ENCODE peak calls at places on chromosomes 13 and 19, in ten cellular contexts. J, Q, X, G, Y, V, R, A, T and O are unnamed samples.

GRCh38 chr19:31448221-31448657 is 99.0 kb upstream of the TSHZ3 start:
- DNase-seq in Y (no peak), G (peak), Q (peak), V (no peak), X (peak), R (no peak), J (no peak), A (peak), T (peak), O (no peak)

GRCh38 chr13:96772426-96772825 is 221.8 kb downstream of the OXGR1 start:
- DNase-seq in Y (no peak), R (no peak), G (no peak), T (no peak), A (no peak), X (no peak), J (no peak), V (peak), Q (no peak), O (no peak)

GRCh38 chr13:24606486-24607170 is 73.6 kb upstream of the ATP12A start:
- DNase-seq in Q (no peak), G (no peak), X (no peak), Y (no peak), J (no peak), T (no peak), A (no peak), R (no peak), V (no peak), O (no peak)

GRCh38 chr19:10505583-10506229 is 2.5 kb upstream of the KEAP1 start:
- DNase-seq in A (peak), Q (no peak), J (peak), T (peak), G (peak), Y (peak), R (peak), V (peak), X (peak), O (peak)

GRCh38 chr13:108305655-108306054 is 36.1 kb downstream of the TNFSF13B start:
- DNase-seq in G (no peak), X (no peak), T (no peak), Q (no peak), R (no peak), J (no peak), Y (no peak), V (no peak), A (no peak), O (no peak)

GRCh38 chr13:46278474-46278873 is 66.7 kb downstream of the LRRC63 start:
- DNase-seq in J (peak), R (no peak), T (no peak), G (no peak), V (no peak), X (no peak), Q (no peak), Y (no peak), A (no peak), O (no peak)

GRCh38 chr13:49217962-49218492 is 2.1 kb upstream of the MLNR start:
- DNase-seq in V (no peak), Q (no peak), J (no peak), X (no peak), R (no peak), Y (no peak), A (no peak), T (no peak), G (no peak), O (no peak)

GRCh38 chr19:15187026-15188007 is 13.5 kb downstream of the NOTCH3 start:
- DNase-seq in T (no peak), Y (no peak), X (no peak), J (no peak), R (no peak), Q (no peak), A (no peak), V (peak), G (no peak), O (no peak)

GRCh38 chr19:4977299-4978174 is 8.6 kb downstream of the KDM4B start:
- DNase-seq in R (no peak), T (peak), X (peak), Q (peak), J (no peak), V (no peak), A (peak), G (no peak), Y (no peak), O (no peak)

GRCh38 chr13:111909501-111909900 is 157.4 kb upstream of the SOX1 start:
- DNase-seq in G (no peak), J (no peak), X (peak), T (no peak), Q (no peak), A (no peak), V (no peak), Y (no peak), R (no peak), O (no peak)

GRCh38 chr19:16067205-16067938 is 8.9 kb upstream of the TPM4 start:
- DNase-seq in A (peak), T (peak), V (peak), Q (peak), X (peak), R (peak), Y (peak), G (peak), J (no peak), O (peak)

GRCh38 chr13:80497007-80497406 is 156.1 kb upstream of the SPRY2 start:
- DNase-seq in T (no peak), V (no peak), A (no peak), G (no peak), Y (no peak), Q (no peak), X (no peak), J (no peak), R (no peak), O (no peak)

DNA sequence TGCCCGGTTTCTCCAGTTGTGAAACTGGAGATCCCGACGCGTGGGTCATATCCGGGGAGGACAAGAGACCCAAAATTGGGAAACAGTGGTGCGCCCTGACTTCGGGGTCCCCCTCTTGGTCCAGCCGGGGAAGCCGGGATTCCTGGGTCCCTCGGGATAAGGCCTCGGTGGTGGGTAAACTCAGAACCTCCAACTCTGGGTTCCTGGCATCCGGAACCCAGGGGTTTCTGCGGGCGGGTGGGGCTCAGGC is 672 bp downstream of the ZFP36 start:
- DNase-seq in V (no peak), G (peak), J (no peak), R (no peak), X (peak), Y (no peak), A (no peak), T (no peak), Q (no peak), O (no peak)
- TF ChIP-seq CTCF in V (no peak), G (no peak), J (no peak), R (no peak), X (no peak), Y (no peak), A (no peak), T (no peak), Q (no peak), O (no peak)

DNA sequence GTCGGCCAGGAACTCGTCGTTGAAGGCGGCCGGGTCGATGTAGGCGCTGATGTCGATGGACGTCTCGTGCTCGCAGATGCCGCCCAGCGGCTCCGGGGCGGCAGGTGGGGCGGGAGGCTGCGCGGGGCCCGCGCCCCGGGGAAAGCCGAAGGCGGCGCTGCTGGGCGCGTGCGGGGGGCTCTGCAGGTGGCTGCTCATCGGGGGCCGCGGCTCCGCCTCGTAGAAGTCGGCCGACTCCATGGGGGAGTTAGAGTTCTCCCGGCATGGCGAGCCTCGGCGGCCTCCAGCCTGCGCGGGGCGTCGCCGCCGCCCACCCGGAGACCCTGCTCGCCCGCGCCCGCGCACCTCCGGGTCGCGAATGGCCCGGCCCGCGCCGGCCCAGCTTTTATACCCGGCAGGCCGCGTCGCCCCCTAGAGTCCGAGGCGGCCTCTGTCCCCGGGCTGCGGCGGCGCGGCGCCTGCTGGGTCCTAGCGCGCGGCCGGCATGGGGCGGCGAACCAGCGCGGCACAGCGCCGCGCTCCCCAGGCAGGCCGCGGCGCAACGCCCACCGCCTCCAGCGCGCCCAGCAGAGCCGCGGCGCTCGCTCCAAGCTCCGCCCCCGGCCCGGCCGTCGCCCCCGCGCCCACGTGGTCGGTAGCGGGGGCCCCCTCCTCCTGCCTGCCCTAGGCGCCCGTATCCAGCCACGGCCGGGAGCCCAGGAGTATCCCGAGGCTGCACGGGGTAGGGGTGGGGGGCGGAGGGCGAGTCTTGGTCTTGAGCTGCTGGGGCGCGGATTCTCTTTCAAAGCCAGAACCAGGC is at the start of gene CEBPA:
- DNase-seq in T (peak), X (peak), A (peak), Q (peak), V (peak), R (no peak), Y (peak), J (peak), G (peak), O (peak)
- TF ChIP-seq CTCF in T (peak), X (no peak), A (no peak), Q (peak), V (no peak), R (no peak), Y (peak), J (peak), G (no peak), O (peak)

GRCh38 chr13:44879452-44880058 is 109.7 kb downstream of the NUFIP1 start:
- DNase-seq in T (no peak), Y (peak), J (peak), Q (peak), V (peak), X (no peak), R (no peak), G (no peak), A (peak), O (peak)
- TF ChIP-seq CTCF in T (peak), Y (no peak), J (peak), Q (peak), V (peak), X (peak), R (no peak), G (peak), A (peak), O (peak)

DNA sequence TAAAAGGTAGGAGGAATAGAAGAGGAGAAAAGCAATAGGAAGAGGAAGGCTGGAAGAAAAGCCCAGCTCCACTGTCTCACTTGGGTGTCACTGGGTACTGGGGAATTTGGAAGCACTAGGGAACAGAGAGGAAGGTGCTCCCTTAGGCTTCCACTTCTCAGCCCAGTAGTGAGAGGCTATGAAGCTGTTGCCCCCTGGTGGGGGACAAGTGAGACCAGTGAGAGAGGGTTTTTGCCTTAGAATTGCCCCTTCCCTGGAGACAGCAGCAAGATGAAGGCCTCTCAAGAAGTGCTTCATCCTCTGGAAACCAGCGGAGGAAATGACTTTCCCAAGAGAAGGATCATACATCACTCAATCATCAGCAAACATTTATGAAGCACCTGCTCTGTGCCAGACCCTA is 4.7 kb upstream of the ZNF606 start:
- DNase-seq in Q (no peak), Y (no peak), J (no peak), G (no peak), R (no peak), T (no peak), V (no peak), X (no peak), A (peak), O (no peak)
- TF ChIP-seq CTCF in Q (no peak), Y (no peak), J (no peak), G (no peak), R (no peak), T (no peak), V (no peak), X (no peak), A (no peak), O (no peak)

DNA sequence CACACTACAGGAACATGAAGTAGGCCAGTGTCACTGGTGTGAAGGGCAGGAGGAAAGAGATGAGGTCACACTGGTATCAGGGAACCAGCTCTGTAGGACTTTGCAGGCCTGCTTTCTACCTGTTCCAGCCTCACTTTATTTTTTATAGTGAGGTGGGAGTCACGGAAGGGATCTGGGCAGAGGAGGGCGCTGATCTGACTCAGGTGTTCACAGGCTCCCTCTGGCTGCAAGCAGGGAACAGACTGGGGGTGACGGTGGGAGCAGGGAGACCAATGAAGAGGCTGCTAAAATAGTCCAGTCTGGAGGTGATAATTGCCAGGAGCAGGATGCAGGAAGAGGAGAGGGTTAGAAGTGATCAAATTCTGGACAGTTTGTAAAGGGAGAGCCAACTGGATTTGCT is 2.8 kb downstream of the THAP8 start:
- DNase-seq in T (no peak), G (no peak), A (no peak), J (no peak), X (no peak), Y (peak), R (no peak), V (no peak), Q (no peak), O (no peak)
- TF ChIP-seq CTCF in T (no peak), G (no peak), A (peak), J (peak), X (no peak), Y (no peak), R (no peak), V (peak), Q (peak), O (no peak)